ENCODE peak calls at places on chromosomes 3 and 15, in four cellular contexts. P, X, M and Y are unnamed samples.
A peak's percentile ranks its signal among the peaks of the same experiment; 100 is the strongest.

GRCh38 chr15:69325456-69325971 is 26.8 kb downstream of the PAQR5 start:
- DNase-seq in P (no peak), X (no peak), M (no peak), Y (no peak)

GRCh38 chr3:177278016-177278415 is 80.7 kb upstream of the TBL1XR1 start:
- DNase-seq in P (no peak), X (no peak), M (no peak), Y (no peak)

GRCh38 chr15:31098953-31099740 is 2.4 kb downstream of the TRPM1 start:
- DNase-seq in P (no peak), X (no peak), M (no peak), Y (no peak)

GRCh38 chr3:126479642-126480041 is 4.0 kb upstream of the ZXDC start:
- DNase-seq in P (no peak), X (no peak), M (no peak), Y (no peak)

GRCh38 chr3:4656059-4656458 is 162.9 kb downstream of the ITPR1 start:
- DNase-seq in P (peak; percentile 64), X (peak; percentile 56), M (no peak), Y (no peak)

GRCh38 chr3:134381048-134381447 is 6.8 kb upstream of the AMOTL2 start:
- DNase-seq in P (no peak), X (no peak), M (no peak), Y (no peak)

GRCh38 chr3:17398959-17399551 is 343.4 kb downstream of the TBC1D5 start:
- DNase-seq in P (no peak), X (no peak), M (no peak), Y (no peak)

GRCh38 chr3:61612211-61612995 is 51.0 kb downstream of the PTPRG start:
- DNase-seq in P (no peak), X (no peak), M (no peak), Y (no peak)

GRCh38 chr3:111315911-111316310 is 226.1 kb upstream of the CD96 start:
- DNase-seq in P (no peak), X (no peak), M (no peak), Y (no peak)

GRCh38 chr3:150300847-150301517 is 107.1 kb upstream of the TSC22D2 start:
- DNase-seq in P (no peak), X (no peak), M (no peak), Y (no peak)

GRCh38 chr15:90870354-90871096 is 2.1 kb downstream of the FURIN start:
- DNase-seq in P (no peak), X (no peak), M (no peak), Y (no peak)

GRCh38 chr15:88744548-88745020 is 58.7 kb upstream of the ACAN start:
- DNase-seq in P (no peak), X (no peak), M (peak; percentile 52), Y (no peak)

GRCh38 chr15:59203026-59203425 is 3.6 kb upstream of the LDHAL6B start:
- DNase-seq in P (no peak), X (no peak), M (no peak), Y (no peak)

GRCh38 chr15:70466895-70467529 is 296.3 kb downstream of the UACA start:
- DNase-seq in P (peak; percentile 56), X (peak; percentile 37), M (no peak), Y (no peak)

GRCh38 chr3:38497026-38497425 is 886 bp downstream of the EXOG start:
- DNase-seq in P (no peak), X (no peak), M (no peak), Y (no peak)

GRCh38 chr3:146432066-146432465 is 37.3 kb downstream of the PLSCR2 start:
- DNase-seq in P (no peak), X (no peak), M (no peak), Y (no peak)

GRCh38 chr3:171177056-171177455 is 150.5 kb upstream of the SLC2A2 start:
- DNase-seq in P (no peak), X (no peak), M (no peak), Y (no peak)

GRCh38 chr3:100047455-100048141 is 66.7 kb downstream of the FILIP1L start:
- DNase-seq in P (no peak), X (peak; percentile 32), M (no peak), Y (peak; percentile 11)

GRCh38 chr3:157335677-157336076 is 101.0 kb upstream of the PTX3 start:
- DNase-seq in P (no peak), X (no peak), M (no peak), Y (no peak)

GRCh38 chr3:39361252-39361927 is 21.8 kb upstream of the SLC25A38 start:
- DNase-seq in P (no peak), X (no peak), M (no peak), Y (no peak)

GRCh38 chr3:117526485-117527079 is 817.0 kb downstream of the TUSC7 start:
- DNase-seq in P (no peak), X (peak; percentile 2), M (no peak), Y (no peak)

GRCh38 chr3:15409239-15409638 is 18.1 kb downstream of the METTL6 start:
- DNase-seq in P (no peak), X (no peak), M (no peak), Y (no peak)

GRCh38 chr3:55206000-55206399 is 278.1 kb upstream of the LRTM1 start:
- DNase-seq in P (no peak), X (no peak), M (no peak), Y (no peak)

GRCh38 chr15:70264014-70264492 is 166.3 kb upstream of the TLE3 start:
- DNase-seq in P (no peak), X (no peak), M (no peak), Y (no peak)

GRCh38 chr3:177055557-177056290 is 141.6 kb downstream of the TBL1XR1 start:
- DNase-seq in P (no peak), X (no peak), M (no peak), Y (no peak)

GRCh38 chr3:23242106-23242505 is 39.0 kb downstream of the UBE2E2 start:
- DNase-seq in P (no peak), X (no peak), M (no peak), Y (no peak)

GRCh38 chr15:77527831-77528231 is 104.9 kb downstream of the LINGO1 start:
- DNase-seq in P (no peak), X (no peak), M (no peak), Y (no peak)

DNA sequence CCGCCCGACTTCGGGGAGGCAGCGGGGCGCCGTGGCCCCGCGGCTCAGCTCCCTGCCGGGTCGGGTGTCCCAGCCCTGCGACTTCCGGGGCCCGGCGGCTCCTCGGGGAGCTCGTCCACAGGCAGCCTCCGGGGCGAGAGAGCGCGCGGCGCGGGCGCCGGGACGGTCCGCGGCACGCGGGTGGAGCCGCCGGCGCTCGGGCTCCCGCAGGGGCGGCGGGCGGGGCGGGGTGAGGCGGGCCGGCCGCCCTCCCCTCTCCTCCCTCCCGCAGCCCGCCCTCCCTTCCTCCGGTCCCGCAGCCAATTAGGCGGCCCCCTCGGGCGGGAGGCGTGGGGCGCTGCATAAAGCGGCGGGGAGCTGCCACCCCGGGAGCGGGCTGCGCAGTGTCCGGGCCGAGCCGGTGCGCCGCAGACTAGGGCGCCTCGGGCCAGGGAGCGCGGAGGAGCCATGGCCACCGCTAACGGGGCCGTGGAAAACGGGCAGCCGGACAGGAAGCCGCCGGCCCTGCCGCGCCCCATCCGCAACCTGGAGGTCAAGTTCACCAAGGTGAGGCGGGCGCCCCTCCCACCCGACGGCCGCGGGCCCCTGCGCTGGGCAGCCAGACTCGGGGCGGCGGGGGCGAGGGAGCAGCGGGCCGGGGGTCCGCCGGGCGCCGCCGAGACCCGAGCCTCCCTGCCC is at the start of gene ALDH1A3:
- DNase-seq in P (no peak), X (peak; percentile 39), M (no peak), Y (peak; percentile 53)
- TF ChIP-seq POLR2A in P (no peak), X (peak; percentile 63), M (peak; percentile 65), Y (no peak)

DNA sequence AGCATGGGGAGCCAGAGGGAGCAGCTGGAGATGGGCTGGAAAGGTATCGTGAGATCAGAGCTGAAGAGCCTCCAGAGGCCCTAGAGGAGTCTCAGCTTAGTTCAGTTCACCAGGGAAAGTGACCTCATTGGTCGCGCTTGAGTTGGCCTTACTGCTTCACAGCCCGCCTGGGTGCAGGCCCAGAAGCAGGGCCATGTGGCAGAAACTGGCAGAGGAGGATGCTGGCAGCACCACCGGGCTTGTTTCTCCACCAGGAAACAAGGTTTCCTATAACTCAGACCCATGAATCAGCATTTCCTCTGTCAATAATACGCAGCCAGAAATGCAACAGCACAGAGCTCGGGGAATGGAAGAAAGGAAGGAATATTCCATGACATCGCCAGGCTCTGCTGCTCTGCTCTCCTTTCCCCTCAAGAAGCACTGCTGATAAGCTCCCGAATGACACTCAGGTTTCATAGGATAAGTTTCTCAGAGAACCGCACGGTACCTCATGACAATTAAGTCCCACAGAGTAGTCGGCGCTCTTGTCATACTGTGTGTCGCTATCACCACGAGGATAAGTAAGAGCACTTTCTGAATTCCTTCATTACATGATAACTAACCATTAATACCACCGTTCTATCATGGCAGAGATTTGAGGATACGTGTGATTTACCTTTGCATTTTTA is 147.1 kb upstream of the LPP start:
- DNase-seq in P (no peak), X (no peak), M (no peak), Y (no peak)
- TF ChIP-seq POLR2A in P (no peak), X (no peak), M (no peak), Y (no peak)

GRCh38 chr15:74614744-74615312 is 808 bp upstream of the CLK3 start:
- DNase-seq in P (no peak), X (no peak), M (no peak), Y (peak; percentile 58)
- TF ChIP-seq POLR2A in P (no peak), X (no peak), M (peak; percentile 12), Y (no peak)

GRCh38 chr3:129608087-129608935 is 1.8 kb upstream of the PLXND1 start:
- DNase-seq in P (no peak), X (no peak), M (no peak), Y (no peak)

GRCh38 chr3:129604942-129605592 is 1.4 kb downstream of the PLXND1 start:
- DNase-seq in P (peak; percentile 60), X (no peak), M (no peak), Y (no peak)

GRCh38 chr3:129605593-129606521 is 619 bp downstream of the PLXND1 start:
- DNase-seq in P (peak; percentile 82), X (no peak), M (no peak), Y (no peak)

GRCh38 chr3:129607391-129608068 is 1.1 kb upstream of the PLXND1 start:
- DNase-seq in P (no peak), X (no peak), M (no peak), Y (no peak)

DNA sequence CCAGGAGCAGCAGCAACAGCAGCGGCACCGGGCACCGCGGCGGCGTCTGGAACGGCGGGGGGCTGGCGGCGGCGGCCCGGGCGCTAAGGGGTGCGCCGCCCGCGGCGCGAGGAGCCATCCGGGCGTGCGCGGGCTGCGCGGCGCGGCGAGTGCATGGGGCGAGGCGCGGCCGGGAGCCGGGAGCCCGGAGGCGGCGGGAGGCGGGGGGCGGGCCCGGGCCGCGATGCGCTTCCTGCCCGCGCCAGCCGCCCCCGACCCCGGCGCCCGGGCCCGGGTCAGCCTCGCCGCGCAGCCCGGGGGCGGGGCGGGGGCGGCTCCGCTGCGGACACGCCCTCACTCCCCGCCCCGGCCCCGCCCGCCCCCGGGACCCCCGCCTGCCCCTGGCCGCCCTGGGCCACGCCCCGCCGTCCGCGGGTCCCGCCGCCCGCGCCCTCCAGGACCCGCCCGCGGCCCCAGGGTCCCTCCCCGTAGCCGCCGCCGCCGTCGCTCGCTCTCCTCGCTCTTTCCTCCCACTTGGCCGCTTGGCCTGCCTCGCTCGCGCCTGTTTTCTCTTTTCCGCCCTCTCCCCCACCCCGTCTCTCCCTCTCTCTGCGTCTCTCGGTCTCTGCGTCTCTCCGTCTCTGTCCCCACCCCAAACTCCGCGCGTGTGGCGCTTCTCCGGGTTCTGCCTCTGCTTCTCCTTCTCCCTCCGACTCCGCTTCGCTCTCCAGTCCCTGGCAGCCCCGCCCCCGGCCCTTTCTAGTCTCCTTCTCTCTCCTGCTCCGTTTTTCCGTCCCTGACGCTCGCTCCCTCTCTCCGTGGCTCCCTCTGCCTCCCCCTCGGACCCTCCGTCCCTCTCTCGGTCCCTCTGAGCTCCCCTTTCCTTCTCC is at the start of gene PLXND1:
- DNase-seq in P (peak; percentile 78), X (no peak), M (no peak), Y (peak; percentile 73)
- TF ChIP-seq POLR2A in P (no peak), X (peak; percentile 44), M (peak; percentile 89), Y (no peak)

GRCh38 chr15:64989331-64990167 is at the start of gene SPG21:
- DNase-seq in P (peak; percentile 89), X (peak; percentile 77), M (no peak), Y (peak; percentile 87)
- TF ChIP-seq POLR2A in P (peak; percentile 48), X (peak; percentile 82), M (peak; percentile 29), Y (peak; percentile 61)